ENCODE peak calls at places on chromosomes 4 and X, in ten cellular contexts. R is NAMALWA; U is globus pallidus; Q is left cardiac atrium; K is ELR; H is activated T-cell treated with anti-CD3 and anti-CD28 coated beads, Interleukin-2, amount 50 U/mL, for 72 hours; B is WTC11; E is hypothalamus; F is tibial nerve; T is GM10248. A is an unnamed sample.

GRCh38 chr4:73726000-73726399 is 14.4 kb upstream of the CXCL8 start:
- DNase-seq in R (no peak), U (no peak), Q (no peak), K (peak), H (no peak), B (no peak), E (no peak), F (no peak), T (no peak), A (peak)

GRCh38 chr4:11732155-11732554 is 303.5 kb upstream of the HS3ST1 start:
- DNase-seq in R (no peak), U (no peak), Q (no peak), K (no peak), H (no peak), B (no peak), E (no peak), F (no peak), T (no peak), A (no peak)

GRCh38 chr4:180566492-180566891 is 1676.7 kb upstream of the TENM3 start:
- DNase-seq in R (no peak), U (no peak), Q (no peak), K (no peak), H (no peak), B (no peak), E (no peak), F (no peak), T (no peak), A (no peak)

GRCh38 chr4:6402566-6403399 is 69.6 kb downstream of the PPP2R2C start:
- DNase-seq in R (no peak), U (no peak), Q (no peak), K (no peak), H (no peak), B (no peak), E (no peak), F (no peak), T (no peak), A (no peak)

GRCh38 chrX:105323951-105324350 is 103.5 kb upstream of the TEX13A start:
- DNase-seq in R (no peak), U (no peak), Q (no peak), K (peak), H (no peak), B (no peak), E (no peak), F (no peak), T (no peak), A (no peak)

GRCh38 chr4:42397635-42398447 is 553 bp downstream of the SHISA3 start:
- DNase-seq in R (no peak), U (peak), Q (peak), K (no peak), H (peak), B (no peak), E (no peak), F (no peak), T (peak), A (no peak)

GRCh38 chr4:172202480-172203076 is 389.4 kb downstream of the GALNTL6 start:
- DNase-seq in R (peak), U (peak), Q (no peak), K (peak), H (no peak), B (no peak), E (no peak), F (no peak), T (peak), A (peak)

GRCh38 chr4:92387459-92388069 is 83.8 kb downstream of the GRID2 start:
- DNase-seq in R (peak), U (peak), Q (no peak), K (peak), H (no peak), B (no peak), E (no peak), F (peak), T (peak), A (peak)

GRCh38 chr4:81724925-81725329 is 253.2 kb upstream of the RASGEF1B start:
- DNase-seq in R (peak), U (peak), Q (peak), K (no peak), H (peak), B (no peak), E (no peak), F (peak), T (peak), A (no peak)

A was measured in AG04450.